ENCODE peak calls at places on chromosome 19, in four cellular contexts. Y is cardiac muscle cell, Q is pancreas, I is heart left ventricle. T is an unnamed sample.

GRCh38 chr19:13530720-13531119 is 24.4 kb upstream of the CACNA1A start:
- DNase-seq in Y (no peak), I (no peak), Q (no peak), T (no peak)

GRCh38 chr19:10478476-10478875 is 24.7 kb downstream of the KEAP1 start:
- DNase-seq in Q (no peak), I (no peak), Y (no peak), T (no peak)

GRCh38 chr19:17294051-17294891 is 9.0 kb downstream of the ABHD8 start:
- DNase-seq in I (no peak), Y (no peak), Q (peak; percentile 61), T (no peak)

GRCh38 chr19:17999685-18000479 is 8.1 kb upstream of the ARRDC2 start:
- DNase-seq in Q (no peak), I (no peak), Y (no peak), T (peak; percentile 51)

GRCh38 chr19:18385675-18386542 is at the start of gene GDF15:
- DNase-seq in Q (peak; percentile 93), Y (peak; percentile 92), I (peak; percentile 70), T (peak; percentile 94)

GRCh38 chr19:5539431-5539833 is 28.3 kb downstream of the TINCR start:
- DNase-seq in Y (no peak), I (peak; percentile 74), Q (no peak), T (no peak)

GRCh38 chr19:44972802-44973201 is 17.6 kb downstream of the CLPTM1 start:
- DNase-seq in Q (no peak), Y (no peak), I (no peak), T (no peak)

GRCh38 chr19:29560313-29561075 is 34.7 kb downstream of the VSTM2B start:
- DNase-seq in I (no peak), Q (no peak), Y (no peak), T (no peak)

GRCh38 chr19:10270616-10271394 is at the start of gene ICAM1:
- DNase-seq in Q (peak; percentile 82), I (peak; percentile 89), Y (peak; percentile 95), T (peak; percentile 95)

GRCh38 chr19:29860492-29860891 is 48.7 kb downstream of the CCNE1 start:
- DNase-seq in Y (no peak), Q (no peak), I (no peak), T (no peak)

GRCh38 chr19:55340784-55341147 is 1.1 kb downstream of the KMT5C start:
- DNase-seq in Q (no peak), I (no peak), Y (no peak), T (no peak)

GRCh38 chr19:8158411-8159074 is 9.2 kb upstream of the FBN3 start:
- DNase-seq in Y (peak; percentile 92), Q (no peak), I (peak; percentile 42), T (no peak)

GRCh38 chr19:53507523-53508442 is 30.2 kb upstream of the ZNF331 start:
- DNase-seq in Q (no peak), Y (no peak), I (no peak), T (no peak)

GRCh38 chr19:21094347-21095025 is 12.5 kb downstream of the ZNF714 start:
- DNase-seq in Q (no peak), I (no peak), Y (no peak), T (no peak)

GRCh38 chr19:29845576-29846176 is 33.9 kb downstream of the CCNE1 start:
- DNase-seq in Q (no peak), Y (peak; percentile 29), I (peak; percentile 31), T (no peak)

GRCh38 chr19:51702103-51702753 is 9.1 kb downstream of the SPACA6 start:
- DNase-seq in I (peak; percentile 78), Y (peak; percentile 79), Q (peak; percentile 91), T (peak; percentile 58)

GRCh38 chr19:7550987-7551761 is 15.7 kb downstream of the PNPLA6 start:
- DNase-seq in Y (peak; percentile 83), Q (peak; percentile 89), I (peak; percentile 81), T (peak; percentile 88)

DNA sequence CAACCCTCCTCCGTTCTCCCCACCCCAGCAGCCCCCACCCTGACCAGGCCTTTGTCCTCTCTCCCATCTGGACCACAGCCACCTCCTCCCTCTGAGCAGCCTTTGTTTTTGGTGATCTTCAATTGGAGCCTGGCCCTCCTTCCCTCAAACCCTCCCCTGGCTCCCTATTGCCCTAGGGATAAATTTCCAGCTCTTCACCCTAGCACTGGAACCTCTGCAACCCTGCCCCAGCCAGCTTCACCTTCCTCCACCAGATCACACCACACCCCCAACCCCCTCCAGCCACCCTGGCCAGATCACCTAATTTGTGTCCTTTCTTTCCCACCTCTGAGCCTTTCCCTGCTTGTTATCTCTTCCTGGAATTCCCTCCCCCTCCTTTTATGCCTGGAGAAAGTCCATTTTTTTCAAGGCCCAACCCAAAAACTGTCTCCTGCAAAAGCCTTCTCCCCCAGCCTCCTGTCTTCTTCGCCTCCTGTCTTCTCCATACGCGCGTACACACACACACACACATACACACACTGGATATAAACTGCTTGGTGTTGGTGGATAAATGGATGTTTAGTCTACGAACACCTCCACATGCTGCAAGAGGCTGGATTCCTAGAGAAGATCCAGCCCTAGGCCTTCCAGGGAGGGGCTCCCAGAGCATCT is 5.2 kb upstream of the TLE2 start:
- DNase-seq in I (no peak), Q (no peak), Y (peak; percentile 57), T (peak; percentile 60)
- H3K4me3 ChIP-seq in I (peak overlapping the region; percentile 59), Q (peak overlapping the region; percentile 43), Y (no peak overlapping the region), T (peak overlapping the region; percentile 52)

DNA sequence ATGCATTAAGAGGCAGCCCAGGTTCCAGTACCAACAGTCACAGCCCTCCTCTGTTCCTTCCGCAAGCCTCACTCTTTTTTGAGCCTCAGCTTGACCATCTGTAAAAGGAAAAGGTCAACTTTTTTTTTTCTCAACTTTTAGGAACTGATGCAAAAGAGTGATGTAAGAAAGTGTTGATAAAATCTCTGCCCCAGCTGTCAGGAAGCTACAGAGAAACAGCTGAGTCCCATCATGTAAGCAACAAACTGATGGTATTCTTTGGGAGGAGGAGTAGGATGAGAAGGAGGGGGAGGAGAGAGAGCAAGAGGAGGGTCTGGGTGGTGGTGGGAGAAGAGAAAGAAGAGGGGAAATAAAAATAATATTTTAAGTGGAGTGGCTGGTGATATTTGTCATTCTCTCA is 233.9 kb upstream of the TSHZ3 start:
- DNase-seq in Q (no peak), Y (peak; percentile 32), I (no peak), T (no peak)
- TF ChIP-seq CTCF in Q (no peak), Y (no peak), I (no peak), T (no peak)

GRCh38 chr19:39335168-39335567 is 675 bp downstream of the GMFG start:
- DNase-seq in Q (no peak), Y (no peak), I (no peak), T (no peak)

GRCh38 chr19:39334444-39334976 is 1.3 kb downstream of the GMFG start:
- DNase-seq in Y (no peak), I (no peak), Q (no peak), T (no peak)

GRCh38 chr19:39333507-39333906 is 2.3 kb downstream of the GMFG start:
- DNase-seq in Q (no peak), I (no peak), Y (no peak), T (no peak)

GRCh38 chr19:39339636-39340035 is 2.6 kb upstream of the SAMD4B start:
- DNase-seq in Y (no peak), Q (no peak), I (no peak), T (no peak)

DNA sequence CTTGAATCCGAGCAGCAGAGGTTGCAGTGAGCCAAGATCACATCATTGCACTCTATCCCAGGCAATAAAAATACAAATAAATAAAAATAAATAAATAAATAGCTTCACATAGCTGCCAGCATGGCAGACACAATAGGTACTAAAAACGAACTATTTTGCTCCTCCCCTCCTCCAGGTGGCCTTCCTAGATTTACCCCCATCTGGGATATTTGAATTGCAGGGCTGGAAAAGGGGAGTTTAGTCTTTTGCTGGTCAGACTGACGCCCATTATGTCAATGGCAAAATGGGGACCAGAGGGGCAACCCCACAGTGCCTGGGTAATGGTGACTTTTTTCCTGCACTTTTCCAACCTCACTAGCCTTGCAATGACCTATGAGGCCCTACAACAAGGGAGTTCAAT is 640 bp upstream of the GMFG start:
- DNase-seq in Y (no peak), Q (no peak), I (no peak), T (no peak)
- H3K4me1 ChIP-seq in Y (no peaks in the 10 kb centered on the region), Q (peaks cover 6% of the 10 kb centered on the region), I (peaks cover 10% of the 10 kb centered on the region), T (no peaks in the 10 kb centered on the region)

GRCh38 chr19:50557009-50557613 is 11.1 kb downstream of the LRRC4B start:
- DNase-seq in I (no peak), Q (no peak), Y (no peak), T (no peak)
- H3K4me3 ChIP-seq in I (peak overlapping the region; percentile 45), Q (no peak overlapping the region), Y (peak overlapping the region; percentile 35), T (no peak overlapping the region)

GRCh38 chr19:1177322-1178114 is 3.5 kb upstream of the SBNO2 start:
- DNase-seq in Q (no peak), I (peak; percentile 29), Y (peak; percentile 94), T (no peak)
- TF ChIP-seq CTCF in Q (no peak), I (no peak), Y (peak; percentile 37), T (no peak)

DNA sequence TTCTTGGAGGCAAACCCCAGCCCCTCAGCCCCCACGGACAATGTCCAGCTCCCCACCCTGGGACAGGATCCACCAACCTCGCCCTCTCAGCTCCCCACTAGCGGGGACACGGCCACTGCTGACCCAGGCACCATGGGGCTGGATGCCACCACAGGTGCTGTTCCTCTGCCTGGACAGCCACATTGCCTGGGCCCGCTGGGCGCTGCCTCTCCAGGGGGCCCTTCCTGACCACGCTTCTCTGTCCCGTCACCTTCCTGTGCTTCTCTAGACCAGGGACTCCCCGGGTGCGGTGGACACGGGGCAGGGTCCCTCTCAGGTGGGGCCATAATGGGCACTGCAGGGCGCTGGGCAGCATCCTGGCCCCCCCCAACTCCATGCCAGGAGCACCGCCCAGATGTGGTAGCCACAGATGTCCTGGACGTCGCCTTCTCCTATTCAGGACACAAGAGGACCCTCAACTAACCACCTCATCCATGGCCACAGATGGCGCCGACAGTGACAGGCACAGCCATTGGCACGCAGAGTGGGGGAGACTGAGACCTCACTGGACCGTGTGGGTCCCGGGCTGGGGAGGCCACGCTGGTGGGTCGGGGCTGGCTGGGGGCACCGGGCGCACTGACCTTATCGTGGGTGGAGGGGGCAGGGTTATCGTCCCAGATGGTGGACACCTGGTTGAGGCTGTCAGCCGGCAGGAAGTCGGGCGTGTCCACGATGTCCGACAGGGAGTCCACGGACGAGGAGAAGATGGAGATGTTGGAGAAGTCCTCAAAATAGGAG is 23.4 kb downstream of the GPX4 start:
- DNase-seq in I (no peak), Q (no peak), Y (no peak), T (no peak)
- H3K4me1 ChIP-seq in I (peaks cover 19% of the 10 kb centered on the region), Q (no peaks in the 10 kb centered on the region), Y (peaks cover 11% of the 10 kb centered on the region), T (no peaks in the 10 kb centered on the region)

GRCh38 chr19:58563034-58563573 is 4.7 kb upstream of the UBE2M start:
- DNase-seq in I (no peak), Y (peak; percentile 21), Q (peak; percentile 75), T (no peak)
- H3K4me3 ChIP-seq in I (peak overlapping the region; percentile 54), Y (peak overlapping the region; percentile 15), Q (peak overlapping the region; percentile 33), T (peak overlapping the region; percentile 20)

DNA sequence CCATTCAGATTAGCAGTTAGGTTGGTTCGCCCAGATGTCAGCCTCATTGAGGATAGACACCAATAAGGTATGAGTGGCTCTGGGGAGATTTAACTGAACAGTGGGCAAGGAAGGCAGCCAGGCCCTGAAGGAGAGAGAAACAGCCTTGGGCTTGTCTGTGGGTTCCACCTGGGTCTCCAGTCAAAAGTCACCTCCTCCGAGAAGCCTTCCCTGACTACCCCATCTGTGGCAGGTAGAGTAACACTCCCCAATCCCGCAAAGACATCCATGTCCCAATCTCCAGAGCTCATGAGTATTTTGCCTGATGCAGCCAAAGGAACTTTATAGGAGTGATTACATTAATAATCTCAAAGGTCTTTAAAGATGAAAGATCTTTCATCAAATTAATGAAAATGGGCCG is 8.0 kb upstream of the YJU2 start:
- DNase-seq in I (no peak), Y (no peak), Q (no peak), T (no peak)
- TF ChIP-seq CTCF in I (no peak), Y (no peak), Q (no peak), T (no peak)

GRCh38 chr19:35744335-35744687 is 907 bp downstream of the U2AF1L4 start:
- DNase-seq in Q (no peak), I (no peak), Y (no peak), T (no peak)
- H3K4me1 ChIP-seq in Q (peaks cover 21% of the 10 kb centered on the region), I (peaks cover 58% of the 10 kb centered on the region), Y (peaks cover 3% of the 10 kb centered on the region), T (no peaks in the 10 kb centered on the region)